ENCODE peak calls at places on chromosomes 5 and 9, in five cellular contexts. N is HepG2; L is GM12865; M is Calu3; Y is CD4-positive, alpha-beta T cell. I is an unnamed sample.

GRCh38 chr9:89738137-89738932 is 133.5 kb downstream of the GADD45G start:
- DNase-seq in M (no peak), N (no peak), Y (no peak), L (no peak), I (no peak)

GRCh38 chr9:129619787-129620668 is 873 bp downstream of the C9orf50 start:
- DNase-seq in L (no peak), N (no peak), Y (no peak), M (no peak), I (peak)

GRCh38 chr5:166648736-166649135 is 1642.7 kb upstream of the WWC1 start:
- DNase-seq in L (no peak), Y (no peak), N (no peak), M (no peak), I (no peak)

GRCh38 chr9:89826186-89826585 is 221.4 kb downstream of the GADD45G start:
- DNase-seq in Y (no peak), L (no peak), M (no peak), N (no peak), I (no peak)

GRCh38 chr9:2461886-2462285 is 159.7 kb upstream of the VLDLR start:
- DNase-seq in M (no peak), N (no peak), Y (no peak), L (no peak), I (peak)

GRCh38 chr9:127021664-127022337 is 100.6 kb downstream of the ANGPTL2 start:
- DNase-seq in L (no peak), M (no peak), N (no peak), Y (no peak), I (peak)

GRCh38 chr5:159936686-159937329 is 20.5 kb downstream of the ADRA1B start:
- DNase-seq in Y (no peak), N (no peak), M (no peak), L (no peak), I (no peak)

GRCh38 chr9:24502548-24502947 is 43.1 kb downstream of the IZUMO3 start:
- DNase-seq in M (no peak), Y (no peak), L (no peak), N (no peak), I (no peak)

GRCh38 chr5:31502506-31502905 is 29.4 kb downstream of the DROSHA start:
- DNase-seq in M (no peak), Y (no peak), N (no peak), L (no peak), I (no peak)

GRCh38 chr5:80082731-80083114 is 47.6 kb downstream of the THBS4 start:
- DNase-seq in N (no peak), L (peak), M (peak), Y (no peak), I (peak)

GRCh38 chr9:87503970-87504369 is 6.3 kb downstream of the DAPK1 start:
- DNase-seq in Y (no peak), N (peak), L (no peak), M (no peak), I (no peak)

GRCh38 chr5:154143121-154143725 is 47.3 kb upstream of the GALNT10 start:
- DNase-seq in N (no peak), M (no peak), L (no peak), Y (no peak), I (no peak)

GRCh38 chr5:178673801-178674200 is 47.0 kb upstream of the CLK4 start:
- DNase-seq in Y (no peak), N (no peak), L (no peak), M (no peak), I (no peak)

GRCh38 chr5:50623666-50624065 is 42.8 kb upstream of the PARP8 start:
- DNase-seq in M (peak), Y (no peak), N (no peak), L (no peak), I (no peak)

GRCh38 chr5:143019614-143020515 is 249.7 kb downstream of the ARHGAP26 start:
- DNase-seq in Y (no peak), N (no peak), M (no peak), L (peak), I (no peak)

GRCh38 chr9:136327313-136327971 is at the start of gene GPSM1:
- DNase-seq in M (no peak), N (no peak), Y (peak), L (no peak), I (peak)

GRCh38 chr9:89790542-89791109 is 185.8 kb downstream of the GADD45G start:
- DNase-seq in N (no peak), M (no peak), Y (no peak), L (no peak), I (no peak)

GRCh38 chr9:100033877-100034551 is 64.8 kb downstream of the ERP44 start:
- DNase-seq in L (no peak), M (no peak), Y (no peak), N (no peak), I (no peak)

GRCh38 chr5:95924720-95925119 is 36.9 kb downstream of the ELL2 start:
- DNase-seq in L (peak), N (peak), Y (no peak), M (no peak), I (no peak)

GRCh38 chr5:136064510-136064909 is 35.7 kb downstream of the TGFBI start:
- DNase-seq in L (no peak), N (no peak), Y (no peak), M (peak), I (no peak)
- TF ChIP-seq CTCF in L (peak), N (no peak), Y (no peak), M (no peak), I (no peak)

GRCh38 chr9:71768388-71769174 is at the start of gene CEMIP2:
- DNase-seq in Y (peak), L (peak), N (peak), M (peak), I (peak)

GRCh38 chr9:71772726-71773125 is 4.4 kb upstream of the CEMIP2 start:
- DNase-seq in L (no peak), N (no peak), Y (no peak), M (no peak), I (no peak)

GRCh38 chr9:71766663-71767062 is 1.6 kb downstream of the CEMIP2 start:
- DNase-seq in M (no peak), N (peak), L (peak), Y (no peak), I (no peak)

GRCh38 chr9:71767421-71768321 is 642 bp downstream of the CEMIP2 start:
- DNase-seq in L (no peak), M (no peak), N (no peak), Y (no peak), I (peak)

DNA sequence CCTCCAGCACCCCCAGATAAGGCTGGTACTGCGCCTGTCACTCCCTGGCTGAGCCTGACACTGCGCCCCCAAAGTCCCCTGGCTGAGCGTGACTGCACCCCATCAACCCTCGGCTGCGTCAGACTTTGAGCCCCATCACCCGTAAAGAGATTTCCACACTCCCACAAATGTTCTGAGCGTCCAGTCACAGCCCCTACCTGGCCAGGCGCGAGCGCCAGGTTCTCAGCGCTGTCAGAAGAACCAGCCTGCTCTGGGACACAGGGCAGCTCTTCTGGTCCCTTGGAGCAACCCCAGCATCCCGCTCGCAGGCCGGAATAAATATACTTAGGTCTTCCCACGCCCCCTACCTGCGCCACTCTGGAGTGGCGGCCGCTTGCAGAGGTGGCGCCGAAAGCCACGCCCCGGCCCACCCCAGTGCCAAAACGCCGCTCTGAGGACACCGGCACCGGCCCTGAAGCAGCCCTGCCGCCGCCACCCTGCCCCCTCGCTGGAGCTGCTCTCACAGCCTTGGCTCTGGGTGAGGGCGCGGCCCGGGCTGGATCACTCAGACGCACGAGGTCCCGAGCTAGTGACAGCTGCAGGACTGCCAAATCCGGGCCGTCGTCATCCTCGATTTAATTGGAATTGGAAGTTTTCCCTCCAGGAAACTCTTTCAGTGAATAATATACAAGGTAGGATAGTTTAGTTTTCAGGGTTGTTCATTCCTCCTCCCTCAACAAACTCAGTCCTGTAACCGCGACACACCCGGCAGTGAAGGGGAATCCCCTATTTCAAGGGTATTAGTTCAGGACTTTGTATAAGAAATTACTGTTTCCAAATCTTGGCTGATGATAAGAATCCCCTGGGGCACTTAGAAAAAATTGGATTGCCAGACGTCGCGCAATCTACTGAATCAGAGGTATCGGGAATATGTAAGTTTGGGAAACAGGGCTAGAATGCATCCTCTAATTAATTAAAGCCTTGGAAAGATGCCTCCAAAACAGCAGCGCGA is 1.2 kb upstream of the CEMIP2 start:
- DNase-seq in M (peak), N (peak), L (peak), Y (peak), I (peak)
- TF ChIP-seq CTCF in M (no peak), N (peak), L (no peak), Y (peak), I (no peak)

GRCh38 chr9:125706661-125707539 is at the start of gene MAPKAP1:
- DNase-seq in Y (peak), L (peak), M (peak), N (peak), I (peak)
- TF ChIP-seq CTCF in Y (no peak), L (no peak), M (no peak), N (no peak), I (no peak)

DNA sequence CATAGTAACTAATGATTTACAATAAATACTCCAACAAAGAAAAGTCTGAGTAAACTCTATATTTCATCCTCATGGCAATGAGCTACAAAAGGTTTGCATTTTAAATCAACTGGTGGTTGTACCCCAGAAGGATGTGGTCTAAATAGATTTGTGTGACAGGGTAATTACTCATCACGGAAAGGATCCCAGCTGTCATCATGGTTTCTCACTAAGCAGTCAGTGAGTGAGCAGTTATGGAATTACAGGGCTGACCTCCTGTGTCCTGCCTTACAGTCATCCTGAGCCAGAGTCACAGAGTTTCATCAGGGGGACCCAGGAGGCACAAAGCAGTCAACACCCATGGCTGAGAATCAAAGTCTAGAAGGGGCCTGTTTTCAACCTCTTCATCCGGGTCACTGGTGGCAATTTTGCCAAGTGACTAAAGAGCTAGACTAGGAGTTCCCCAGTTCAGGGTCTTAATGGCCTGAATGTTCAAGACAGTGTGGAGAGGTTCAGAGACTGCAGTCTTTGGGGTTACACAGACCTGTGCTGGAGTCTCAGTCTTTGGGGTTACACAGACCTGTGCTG is 210.7 kb upstream of the SLC24A2 start:
- DNase-seq in L (peak), M (no peak), Y (no peak), N (no peak), I (no peak)
- TF ChIP-seq CTCF in L (no peak), M (no peak), Y (no peak), N (no peak), I (no peak)

GRCh38 chr5:132866342-132867045 is at the start of the genes GDF9 and UQCRQ:
- DNase-seq in N (peak), M (peak), Y (peak), L (peak), I (peak)

GRCh38 chr5:132868754-132869153 is 2.3 kb downstream of the UQCRQ start:
- DNase-seq in L (no peak), M (no peak), N (no peak), Y (no peak), I (no peak)

GRCh38 chr5:132867046-132867451 is 607 bp downstream of the UQCRQ start:
- DNase-seq in Y (no peak), M (no peak), N (no peak), L (peak), I (no peak)

GRCh38 chr5:132870801-132871200 is 2.7 kb upstream of the LEAP2 start:
- DNase-seq in M (no peak), L (no peak), N (no peak), Y (no peak), I (no peak)

DNA sequence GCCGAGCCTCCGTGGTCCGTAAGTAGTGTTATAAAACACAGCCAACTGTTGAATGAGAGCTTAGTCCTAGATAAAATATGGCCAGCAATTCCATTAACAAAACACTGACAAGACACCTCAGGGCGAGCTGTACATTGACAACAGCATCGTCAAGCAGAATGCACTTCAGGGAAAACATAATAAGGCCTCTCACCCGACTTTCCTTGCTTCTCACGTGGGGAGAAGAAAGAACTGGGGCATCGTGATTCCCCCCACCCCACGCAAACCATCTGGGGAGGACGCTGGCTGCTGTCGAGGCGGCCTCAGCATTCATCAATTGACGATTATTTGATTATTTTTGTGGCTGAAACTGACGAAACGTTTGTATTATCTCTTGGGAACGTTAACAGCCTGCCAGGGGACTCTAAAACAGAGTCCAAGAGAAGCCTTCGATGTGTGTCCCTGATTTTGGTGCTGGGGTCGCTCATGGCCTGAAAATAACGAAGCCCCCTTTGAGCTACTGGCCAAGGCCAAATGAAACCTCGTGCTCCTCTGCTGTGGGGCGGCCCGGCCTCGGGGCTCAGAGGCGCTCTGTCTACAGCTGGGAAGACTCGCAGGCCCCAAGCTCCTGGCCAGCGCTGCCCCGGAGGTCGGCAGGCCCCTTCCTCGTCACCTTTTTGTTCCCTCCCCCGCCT is 464 bp downstream of the GDF9 start:
- DNase-seq in L (no peak), Y (no peak), M (no peak), N (no peak), I (no peak)
- TF ChIP-seq CTCF in L (no peak), Y (no peak), M (no peak), N (no peak), I (no peak)

DNA sequence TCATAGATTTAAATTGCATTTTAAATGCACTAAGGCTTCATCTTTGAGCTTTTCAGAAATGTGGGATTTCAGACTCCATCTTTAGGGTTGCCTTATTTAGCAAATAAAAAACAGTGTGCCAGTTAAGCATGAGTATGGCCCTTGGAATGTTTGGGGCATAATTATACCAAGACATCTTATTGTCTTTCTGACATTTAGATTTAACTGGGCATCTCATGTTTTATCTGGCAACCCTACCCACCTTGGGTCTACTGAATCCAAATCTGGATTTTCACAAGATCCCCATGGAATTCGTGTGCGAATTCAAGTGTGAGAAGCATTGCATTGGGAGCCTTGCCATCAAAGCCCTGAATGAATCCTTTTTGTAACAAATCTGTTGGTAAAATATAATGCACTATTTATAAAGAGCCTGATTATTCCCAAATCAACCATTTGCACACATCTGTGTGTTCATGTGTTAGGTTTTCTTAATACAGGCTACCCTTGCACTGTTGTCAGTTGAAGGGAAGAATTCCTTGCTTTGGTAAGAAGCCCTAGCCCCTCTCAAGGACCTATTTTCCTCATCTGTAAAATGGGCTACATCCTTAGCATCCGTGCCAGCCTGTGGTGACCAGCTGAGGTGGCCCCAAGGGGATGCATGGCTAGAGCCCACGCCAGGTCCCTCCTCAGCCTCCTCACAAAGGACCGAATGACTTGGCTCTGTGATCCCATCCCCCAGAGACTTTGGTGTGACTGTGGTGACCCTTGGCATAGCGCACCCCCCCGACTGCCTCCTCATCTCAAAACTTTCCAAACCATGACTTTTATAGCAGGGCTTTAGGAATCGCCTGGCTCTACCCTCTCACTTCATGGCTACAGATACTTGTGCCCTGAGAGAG is 8.1 kb downstream of the GSN start:
- DNase-seq in L (no peak), Y (no peak), M (no peak), N (no peak), I (no peak)
- TF ChIP-seq CTCF in L (no peak), Y (no peak), M (no peak), N (no peak), I (no peak)

GRCh38 chr9:90919883-90920282 is 118.3 kb downstream of the SYK start:
- DNase-seq in L (no peak), M (no peak), N (no peak), Y (no peak), I (no peak)

GRCh38 chr9:90914196-90914595 is 112.6 kb downstream of the SYK start:
- DNase-seq in L (no peak), M (no peak), N (no peak), Y (no peak), I (no peak)

GRCh38 chr9:90914868-90915483 is 113.4 kb downstream of the SYK start:
- DNase-seq in L (peak), N (peak), M (peak), Y (peak), I (peak)

GRCh38 chr9:90916147-90916734 is 114.6 kb downstream of the SYK start:
- DNase-seq in N (no peak), L (no peak), M (no peak), Y (no peak), I (no peak)

DNA sequence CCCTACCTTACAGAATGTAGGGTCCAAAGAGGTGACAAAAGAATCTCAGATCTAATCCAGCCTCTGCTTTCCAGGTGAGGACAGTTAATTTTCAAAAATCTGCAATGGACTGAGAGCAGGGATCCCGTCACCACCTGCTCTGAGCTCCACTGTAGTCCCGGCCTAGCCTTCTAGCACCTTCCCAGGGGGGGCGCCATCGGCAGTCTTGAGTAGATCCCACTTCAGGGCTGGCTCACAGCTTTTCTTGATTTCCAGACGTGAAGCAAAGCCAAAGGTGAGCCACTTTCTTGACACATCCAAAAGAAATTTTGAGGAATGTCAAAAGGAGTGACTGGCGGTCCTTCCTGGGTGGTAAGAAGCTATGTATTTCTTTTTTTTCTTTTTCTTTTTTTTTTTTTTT is 114.1 kb downstream of the SYK start:
- DNase-seq in L (peak), Y (no peak), N (no peak), M (peak), I (peak)
- TF ChIP-seq CTCF in L (peak), Y (no peak), N (peak), M (no peak), I (no peak)

GRCh38 chr9:72599874-72600534 is 78.6 kb downstream of the TMC1 start:
- DNase-seq in Y (no peak), N (no peak), M (no peak), L (no peak), I (no peak)
- TF ChIP-seq CTCF in Y (no peak), N (no peak), M (no peak), L (no peak), I (no peak)

GRCh38 chr9:26748449-26749058 is 144.0 kb downstream of the CAAP1 start:
- DNase-seq in M (no peak), Y (no peak), L (no peak), N (peak), I (no peak)
- TF ChIP-seq CTCF in M (no peak), Y (no peak), L (no peak), N (peak), I (no peak)

I was measured in glutamatergic neuron.